ENCODE peak calls at places on chromosomes 16 and 17, in ten cellular contexts. J, A, S, P, O, H, Y, G, F and M are unnamed samples.

GRCh38 chr17:43661699-43662431 is at the start of gene MEOX1:
- DNase-seq in O (peak; percentile 60), Y (no peak), G (peak; percentile 33), H (peak; percentile 31), P (no peak), J (no peak), S (no peak), F (no peak), A (no peak), M (peak; percentile 70)

GRCh38 chr16:70756071-70756470 is 44.9 kb downstream of the VAC14 start:
- DNase-seq in P (no peak), H (no peak), S (no peak), Y (no peak), G (no peak), O (no peak), A (no peak), F (no peak), J (no peak), M (no peak)

GRCh38 chr17:47279062-47279801 is 25.6 kb downstream of the ITGB3 start:
- DNase-seq in O (peak; percentile 9), J (peak; percentile 66), H (peak; percentile 99), S (peak; percentile 94), P (no peak), A (no peak), F (no peak), Y (peak; percentile 84), G (peak; percentile 75), M (peak; percentile 99)

GRCh38 chr17:45639297-45639849 is 144.7 kb upstream of the CRHR1 start:
- DNase-seq in A (no peak), F (no peak), O (no peak), Y (no peak), S (peak; percentile 19), J (no peak), G (no peak), P (no peak), H (peak; percentile 6), M (no peak)

GRCh38 chr16:18958621-18959578 is 24.8 kb upstream of the TMC7 start:
- DNase-seq in H (no peak), Y (no peak), F (peak; percentile 8), J (no peak), S (no peak), O (peak; percentile 61), P (no peak), A (no peak), G (no peak), M (no peak)

GRCh38 chr17:75350706-75351105 is 54.8 kb downstream of the GRB2 start:
- DNase-seq in O (no peak), G (no peak), H (no peak), A (no peak), F (peak; percentile 65), J (no peak), P (no peak), Y (no peak), S (no peak), M (no peak)

GRCh38 chr17:38602453-38602852 is 3.3 kb downstream of the SRCIN1 start:
- DNase-seq in G (no peak), P (no peak), F (peak; percentile 50), A (no peak), O (no peak), S (no peak), J (no peak), H (peak; percentile 23), Y (no peak), M (peak; percentile 23)

GRCh38 chr16:57029161-57030160 is 40.1 kb downstream of the NLRC5 start:
- DNase-seq in J (no peak), O (no peak), S (no peak), P (no peak), F (no peak), A (no peak), H (peak; percentile 28), Y (no peak), G (no peak), M (peak; percentile 58)

GRCh38 chr16:75000481-75001081 is 1.8 kb downstream of the ZNRF1 start:
- DNase-seq in P (no peak), F (peak; percentile 27), J (no peak), Y (no peak), A (no peak), S (no peak), G (peak; percentile 33), O (peak; percentile 29), H (no peak), M (peak; percentile 44)

GRCh38 chr17:4940625-4941021 is 555 bp downstream of the RNF167 start:
- DNase-seq in J (no peak), S (no peak), O (no peak), A (no peak), G (peak; percentile 66), P (no peak), Y (no peak), H (no peak), F (no peak), M (no peak)

GRCh38 chr17:49290690-49291326 is 60.2 kb upstream of the PHOSPHO1 start:
- DNase-seq in P (no peak), J (no peak), G (no peak), F (peak; percentile 34), O (peak; percentile 28), A (no peak), H (peak; percentile 32), Y (no peak), S (no peak), M (peak; percentile 70)

GRCh38 chr17:60745544-60745943 is 67.9 kb downstream of the BCAS3 start:
- DNase-seq in P (no peak), S (no peak), O (no peak), H (no peak), F (no peak), G (no peak), Y (no peak), J (no peak), A (no peak), M (peak; percentile 32)

GRCh38 chr16:81029930-81030604 is 5.6 kb upstream of the ATMIN start:
- DNase-seq in H (no peak), O (no peak), S (no peak), G (no peak), Y (no peak), J (no peak), P (no peak), A (no peak), F (no peak), M (no peak)

GRCh38 chr17:82846061-82846691 is 6.4 kb upstream of the ZNF750 start:
- DNase-seq in Y (no peak), S (no peak), G (no peak), P (no peak), F (no peak), H (no peak), J (no peak), O (no peak), A (no peak), M (no peak)
- H3K4me3 ChIP-seq in Y (no peak overlapping the region), S (peak overlapping the region; percentile 9), G (no peak overlapping the region), P (no peak overlapping the region), F (no peak overlapping the region), H (peak overlapping the region; percentile 62), J (peak overlapping the region; percentile 60), O (no peak overlapping the region), A (peak overlapping the region; percentile 29), M (peak overlapping the region; percentile 63)

GRCh38 chr17:30942311-30943079 is 20.8 kb downstream of the ADAP2 start:
- DNase-seq in S (no peak), P (no peak), J (no peak), G (no peak), F (no peak), O (no peak), A (no peak), Y (no peak), H (peak; percentile 72), M (no peak)
- TF ChIP-seq CTCF in S (no peak), P (no peak), J (no peak), G (no peak), F (no peak), O (no peak), A (no peak), Y (no peak), H (peak; percentile 40), M (no peak)

GRCh38 chr16:86080982-86081381 is 182.0 kb downstream of the IRF8 start:
- DNase-seq in H (no peak), J (no peak), S (peak; percentile 5), G (no peak), O (no peak), Y (no peak), A (no peak), P (no peak), F (no peak), M (no peak)

GRCh38 chr16:86083382-86084002 is 184.5 kb downstream of the IRF8 start:
- DNase-seq in A (no peak), S (peak; percentile 40), P (peak; percentile 26), J (no peak), Y (no peak), O (no peak), H (no peak), G (no peak), F (no peak), M (no peak)

GRCh38 chr16:86085161-86085611 is 186.2 kb downstream of the IRF8 start:
- DNase-seq in A (peak; percentile 28), S (peak; percentile 58), P (peak; percentile 23), G (no peak), J (no peak), O (no peak), H (no peak), F (no peak), Y (no peak), M (no peak)

GRCh38 chr16:86080131-86080875 is 181.3 kb downstream of the IRF8 start:
- DNase-seq in O (no peak), J (no peak), G (no peak), F (no peak), P (peak; percentile 26), Y (no peak), A (peak; percentile 29), H (no peak), S (peak; percentile 27), M (no peak)

DNA sequence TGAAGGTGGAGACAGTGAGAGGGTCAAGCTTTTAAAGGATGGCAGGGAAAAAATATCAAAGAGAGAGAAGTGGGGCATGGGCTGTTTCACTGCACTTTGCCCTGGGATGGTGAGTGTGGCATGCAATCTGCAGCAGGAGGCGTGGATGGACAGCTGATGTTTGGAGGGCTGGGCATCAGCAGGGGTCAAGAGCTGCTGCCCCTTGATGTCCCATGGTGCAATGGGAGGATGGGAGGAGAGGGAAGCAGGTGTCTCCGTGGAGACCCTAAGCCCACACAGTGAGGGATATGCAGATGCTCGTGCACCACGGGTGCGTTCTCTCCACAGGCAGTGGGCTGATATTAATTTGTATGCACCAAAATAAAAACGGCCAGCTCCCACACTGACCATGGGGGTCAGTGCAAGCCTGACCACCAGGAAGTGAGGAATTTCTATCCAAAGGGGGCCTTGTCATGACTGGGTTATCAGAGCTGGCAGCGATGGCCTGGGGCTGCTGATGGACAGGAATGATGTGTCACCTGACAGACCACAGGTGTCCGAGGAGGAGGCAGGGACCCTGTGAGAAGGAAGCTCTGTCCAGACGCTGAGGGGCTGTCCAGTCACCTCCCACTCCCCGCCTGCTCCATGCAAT is 183.6 kb downstream of the IRF8 start:
- DNase-seq in A (no peak), F (no peak), O (no peak), H (no peak), G (no peak), Y (no peak), S (peak; percentile 10), P (peak; percentile 31), J (no peak), M (no peak)
- H3K4me3 ChIP-seq in A (no peak overlapping the region), F (no peak overlapping the region), O (no peak overlapping the region), H (no peak overlapping the region), G (no peak overlapping the region), Y (no peak overlapping the region), S (no peak overlapping the region), P (no peak overlapping the region), J (no peak overlapping the region), M (no peak overlapping the region)

DNA sequence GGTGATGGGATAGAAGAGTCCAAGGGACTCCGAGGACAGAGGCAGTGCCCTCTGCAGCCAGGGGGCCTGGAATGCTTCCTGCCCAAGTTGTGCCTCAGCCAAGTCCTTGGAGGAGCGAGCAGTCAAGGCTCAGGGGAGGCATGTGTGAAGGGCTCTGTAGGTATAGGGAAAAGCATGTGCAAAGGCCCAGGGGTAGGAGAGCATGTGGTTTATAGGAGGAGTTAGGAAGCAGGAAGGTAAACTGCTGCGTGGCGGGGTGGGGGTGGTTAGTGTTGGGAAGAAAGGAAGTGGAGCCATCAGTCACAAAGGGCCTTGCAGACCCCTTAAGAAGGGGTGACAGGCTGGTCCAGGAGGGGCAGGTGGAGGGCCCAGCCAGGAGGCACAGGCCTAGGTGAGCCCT is 7.2 kb downstream of the POLR3E start:
- DNase-seq in A (no peak), J (no peak), O (no peak), Y (no peak), P (no peak), S (no peak), G (no peak), H (no peak), F (no peak), M (no peak)
- TF ChIP-seq CTCF in A (no peak), J (no peak), O (no peak), Y (no peak), P (no peak), S (no peak), G (no peak), H (no peak), F (no peak), M (no peak)